ENCODE peak calls at places on chromosomes 16 and 17, in eight cellular contexts. R is heart right ventricle; A is CD4-positive, alpha-beta T cell; C is HEK293T; G is memory B cell; P is Karpas-422; N is SW480; X is T-helper 17 cell. Y is an unnamed sample.
A peak's percentile ranks its signal among the peaks of the same experiment; 100 is the strongest.

GRCh38 chr16:4787627-4788482 is at the start of gene SEPTIN12:
- DNase-seq in R (no peak), A (no peak), C (no peak), G (no peak), P (no peak), N (no peak), X (no peak), Y (no peak)

GRCh38 chr17:39738568-39738901 is 797 bp downstream of the GRB7 start:
- DNase-seq in R (no peak), A (peak; percentile 32), C (no peak), G (peak; percentile 29), P (no peak), N (peak; percentile 70), X (peak; percentile 69), Y (no peak)

GRCh38 chr17:76270770-76271668 is 5.9 kb downstream of the UBALD2 start:
- DNase-seq in R (no peak), A (no peak), C (no peak), G (no peak), P (no peak), N (no peak), X (no peak), Y (no peak)

GRCh38 chr16:27404163-27404823 is 2.3 kb downstream of the IL21R start:
- DNase-seq in R (no peak), A (no peak), C (no peak), G (no peak), P (no peak), N (no peak), X (no peak), Y (no peak)

GRCh38 chr17:44084131-44084538 is 13.6 kb downstream of the G6PC3 start:
- DNase-seq in R (no peak), A (peak; percentile 7), C (peak; percentile 59), G (no peak), P (peak; percentile 80), N (no peak), X (no peak), Y (no peak)

GRCh38 chr17:73510981-73511442 is 133.2 kb downstream of the SDK2 start:
- DNase-seq in R (no peak), A (no peak), C (no peak), G (no peak), P (no peak), N (no peak), X (no peak), Y (no peak)

GRCh38 chr17:4691686-4692085 is 12.3 kb downstream of the PELP1 start:
- DNase-seq in R (no peak), A (no peak), C (no peak), G (no peak), P (no peak), N (no peak), X (no peak), Y (no peak)

GRCh38 chr16:65546353-65546791 is 424.5 kb upstream of the CDH11 start:
- DNase-seq in R (no peak), A (no peak), C (no peak), G (no peak), P (no peak), N (no peak), X (no peak), Y (no peak)

GRCh38 chr17:82257473-82257872 is 16.0 kb downstream of the CSNK1D start:
- DNase-seq in R (no peak), A (peak; percentile 50), C (peak; percentile 49), G (no peak), P (no peak), N (no peak), X (peak; percentile 54), Y (no peak)

GRCh38 chr16:856811-857210 is 56.3 kb upstream of the GNG13 start:
- DNase-seq in R (no peak), A (no peak), C (no peak), G (no peak), P (no peak), N (no peak), X (no peak), Y (no peak)

GRCh38 chr17:4249452-4250029 is 14.2 kb downstream of the ANKFY1 start:
- DNase-seq in R (no peak), A (no peak), C (peak; percentile 62), G (no peak), P (peak; percentile 77), N (peak; percentile 55), X (no peak), Y (no peak)

GRCh38 chr17:72726936-72727335 is 365.6 kb downstream of the SLC39A11 start:
- DNase-seq in R (no peak), A (peak; percentile 23), C (no peak), G (peak; percentile 8), P (peak; percentile 86), N (no peak), X (no peak), Y (no peak)

GRCh38 chr16:48497129-48497528 is 111.9 kb upstream of the SIAH1 start:
- DNase-seq in R (no peak), A (no peak), C (no peak), G (no peak), P (no peak), N (no peak), X (no peak), Y (no peak)

GRCh38 chr17:75345514-75346167 is 56.4 kb upstream of the SLC25A19 start:
- DNase-seq in R (no peak), A (peak; percentile 35), C (no peak), G (peak; percentile 71), P (peak; percentile 94), N (no peak), X (no peak), Y (no peak)

GRCh38 chr17:63707151-63707550 is 7.2 kb upstream of the LIMD2 start:
- DNase-seq in R (no peak), A (no peak), C (no peak), G (no peak), P (no peak), N (no peak), X (no peak), Y (no peak)

GRCh38 chr16:59634951-59635350 is 900.8 kb upstream of the GOT2 start:
- DNase-seq in R (no peak), A (no peak), C (no peak), G (no peak), P (no peak), N (no peak), X (no peak), Y (peak; percentile 22)

GRCh38 chr17:60354223-60354622 is 37.7 kb downstream of the USP32 start:
- DNase-seq in R (no peak), A (no peak), C (no peak), G (no peak), P (no peak), N (no peak), X (no peak), Y (peak; percentile 12)

GRCh38 chr16:86252596-86252995 is 257.7 kb upstream of the FOXF1 start:
- DNase-seq in R (no peak), A (no peak), C (peak; percentile 72), G (no peak), P (peak; percentile 73), N (peak; percentile 9), X (no peak), Y (no peak)

GRCh38 chr17:3946711-3947235 is 17.5 kb downstream of the ATP2A3 start:
- DNase-seq in R (no peak), A (no peak), C (no peak), G (no peak), P (no peak), N (no peak), X (no peak), Y (no peak)

GRCh38 chr17:66564992-66565465 is 262.6 kb downstream of the PRKCA start:
- DNase-seq in R (no peak), A (no peak), C (no peak), G (no peak), P (peak; percentile 46), N (no peak), X (no peak), Y (no peak)

GRCh38 chr16:89909777-89910716 is 8.6 kb upstream of the MC1R start:
- DNase-seq in R (peak; percentile 80), A (peak; percentile 64), C (peak; percentile 84), G (peak; percentile 61), P (peak; percentile 84), N (peak; percentile 83), X (peak; percentile 65), Y (no peak)

GRCh38 chr17:48175692-48176450 is 68.3 kb downstream of the SNX11 start:
- DNase-seq in R (no peak), A (no peak), C (no peak), G (no peak), P (no peak), N (no peak), X (no peak), Y (peak; percentile 54)